ENCODE peak calls at places on chromosomes 5 and 9, in seven cellular contexts. One of them, this sample, is unnamed.

GRCh38 chr5:8958602-8959001 is 587.3 kb downstream of the SEMA5A start:
- DNase-seq in substantia nigra: no peak
- DNase-seq in stimulated activated CD4-positive, alpha-beta T cell treated with anti-CD3 and anti-CD28 coated beads, TNF-alpha, amount 100 ng/mL, for 48 hours: no peak
- DNase-seq in sciatic nerve: no peak
- DNase-seq in spleen: no peak
- DNase-seq in mesendoderm: no peak
- DNase-seq in GM04504: no peak
- DNase-seq in this sample: no peak

GRCh38 chr9:137580209-137580957 is 1.7 kb upstream of the DPH7 start:
- DNase-seq in substantia nigra: no peak
- DNase-seq in stimulated activated CD4-positive, alpha-beta T cell treated with anti-CD3 and anti-CD28 coated beads, TNF-alpha, amount 100 ng/mL, for 48 hours: no peak
- DNase-seq in sciatic nerve: no peak
- DNase-seq in spleen: no peak
- DNase-seq in mesendoderm: no peak
- DNase-seq in GM04504: no peak
- DNase-seq in this sample: no peak

GRCh38 chr9:77514886-77515711 is 133.0 kb downstream of the GNA14 start:
- DNase-seq in substantia nigra: peak
- DNase-seq in stimulated activated CD4-positive, alpha-beta T cell treated with anti-CD3 and anti-CD28 coated beads, TNF-alpha, amount 100 ng/mL, for 48 hours: no peak
- DNase-seq in sciatic nerve: no peak
- DNase-seq in spleen: no peak
- DNase-seq in mesendoderm: no peak
- DNase-seq in GM04504: peak
- DNase-seq in this sample: peak

GRCh38 chr5:9316733-9317132 is 229.1 kb downstream of the SEMA5A start:
- DNase-seq in substantia nigra: no peak
- DNase-seq in stimulated activated CD4-positive, alpha-beta T cell treated with anti-CD3 and anti-CD28 coated beads, TNF-alpha, amount 100 ng/mL, for 48 hours: no peak
- DNase-seq in sciatic nerve: no peak
- DNase-seq in spleen: no peak
- DNase-seq in mesendoderm: no peak
- DNase-seq in GM04504: no peak
- DNase-seq in this sample: no peak

GRCh38 chr5:136057401-136057951 is 28.7 kb downstream of the TGFBI start:
- DNase-seq in substantia nigra: no peak
- DNase-seq in stimulated activated CD4-positive, alpha-beta T cell treated with anti-CD3 and anti-CD28 coated beads, TNF-alpha, amount 100 ng/mL, for 48 hours: no peak
- DNase-seq in sciatic nerve: no peak
- DNase-seq in spleen: peak
- DNase-seq in mesendoderm: no peak
- DNase-seq in GM04504: no peak
- DNase-seq in this sample: no peak

GRCh38 chr9:80775515-80775914 is 913.8 kb downstream of the TLE1 start:
- DNase-seq in substantia nigra: no peak
- DNase-seq in stimulated activated CD4-positive, alpha-beta T cell treated with anti-CD3 and anti-CD28 coated beads, TNF-alpha, amount 100 ng/mL, for 48 hours: no peak
- DNase-seq in sciatic nerve: no peak
- DNase-seq in spleen: no peak
- DNase-seq in mesendoderm: peak
- DNase-seq in GM04504: no peak
- DNase-seq in this sample: no peak

GRCh38 chr5:55604611-55605067 is 69.9 kb upstream of the PLPP1 start:
- DNase-seq in substantia nigra: no peak
- DNase-seq in stimulated activated CD4-positive, alpha-beta T cell treated with anti-CD3 and anti-CD28 coated beads, TNF-alpha, amount 100 ng/mL, for 48 hours: no peak
- DNase-seq in sciatic nerve: no peak
- DNase-seq in spleen: no peak
- DNase-seq in mesendoderm: no peak
- DNase-seq in GM04504: no peak
- DNase-seq in this sample: peak

GRCh38 chr5:158899792-158900191 is 199.9 kb downstream of the EBF1 start:
- DNase-seq in substantia nigra: no peak
- DNase-seq in stimulated activated CD4-positive, alpha-beta T cell treated with anti-CD3 and anti-CD28 coated beads, TNF-alpha, amount 100 ng/mL, for 48 hours: no peak
- DNase-seq in sciatic nerve: peak
- DNase-seq in spleen: no peak
- DNase-seq in mesendoderm: no peak
- DNase-seq in GM04504: peak
- DNase-seq in this sample: peak

GRCh38 chr5:36035696-36036095 is 31.0 kb downstream of the UGT3A2 start:
- DNase-seq in substantia nigra: no peak
- DNase-seq in stimulated activated CD4-positive, alpha-beta T cell treated with anti-CD3 and anti-CD28 coated beads, TNF-alpha, amount 100 ng/mL, for 48 hours: no peak
- DNase-seq in sciatic nerve: no peak
- DNase-seq in spleen: no peak
- DNase-seq in mesendoderm: no peak
- DNase-seq in GM04504: no peak
- DNase-seq in this sample: no peak

GRCh38 chr5:180302256-180302655 is 10.4 kb upstream of the MAPK9 start:
- DNase-seq in substantia nigra: no peak
- DNase-seq in stimulated activated CD4-positive, alpha-beta T cell treated with anti-CD3 and anti-CD28 coated beads, TNF-alpha, amount 100 ng/mL, for 48 hours: no peak
- DNase-seq in sciatic nerve: no peak
- DNase-seq in spleen: no peak
- DNase-seq in mesendoderm: no peak
- DNase-seq in GM04504: no peak
- DNase-seq in this sample: no peak

GRCh38 chr5:107968465-107968864 is 297.7 kb upstream of the EFNA5 start:
- DNase-seq in substantia nigra: no peak
- DNase-seq in stimulated activated CD4-positive, alpha-beta T cell treated with anti-CD3 and anti-CD28 coated beads, TNF-alpha, amount 100 ng/mL, for 48 hours: no peak
- DNase-seq in sciatic nerve: no peak
- DNase-seq in spleen: no peak
- DNase-seq in mesendoderm: no peak
- DNase-seq in GM04504: peak
- DNase-seq in this sample: peak